ENCODE peak calls at places on chromosome 6, in nine cellular contexts. A is CD8-positive, alpha-beta memory T cell; V is HCT116; Q is right atrium auricular region; H is heart right ventricle; C is osteoblast; S is esophagus squamous epithelium; R is GM23338; Z is cardiac muscle cell. X is an unnamed sample. For H3K4me1 and H3K36me3, the result is how much of the 10 kb centered on the place peaks cover.

GRCh38 chr6:4394786-4395185 is 259.4 kb upstream of the ECI2 start:
- DNase-seq in C (no peak), Q (no peak), V (no peak), Z (no peak), A (no peak), R (no peak), H (no peak), S (no peak), X (no peak)

GRCh38 chr6:157821342-157822033 is 1.6 kb upstream of the SNX9 start:
- DNase-seq in H (no peak), R (no peak), Z (no peak), V (no peak), S (no peak), C (peak), A (no peak), Q (no peak), X (no peak)

GRCh38 chr6:116840091-116840490 is 11.2 kb upstream of the GPRC6A start:
- DNase-seq in A (no peak), S (no peak), H (no peak), C (no peak), V (no peak), Z (no peak), Q (no peak), R (no peak), X (no peak)

GRCh38 chr6:53119772-53120409 is 28.8 kb downstream of the GCM1 start:
- DNase-seq in A (no peak), C (peak), R (peak), S (no peak), Z (no peak), V (peak), H (no peak), Q (no peak), X (no peak)

GRCh38 chr6:47083586-47084047 is 41.5 kb upstream of the ADGRF1 start:
- DNase-seq in A (no peak), R (no peak), H (peak), C (peak), Z (peak), V (no peak), S (no peak), Q (peak), X (no peak)

GRCh38 chr6:33276581-33276863 is 401 bp upstream of the B3GALT4 start:
- DNase-seq in Z (no peak), C (peak), V (no peak), A (no peak), Q (no peak), S (no peak), R (no peak), H (no peak), X (no peak)

GRCh38 chr6:158837684-158838625 is 18.8 kb upstream of the EZR start:
- DNase-seq in A (no peak), S (no peak), Z (no peak), Q (no peak), R (no peak), V (no peak), H (no peak), C (peak), X (no peak)

GRCh38 chr6:22102671-22103070 is 194.2 kb downstream of the PRL start:
- DNase-seq in H (no peak), A (no peak), R (no peak), Q (no peak), V (no peak), C (no peak), Z (no peak), S (no peak), X (no peak)

GRCh38 chr6:37051138-37052026 is 45.9 kb downstream of the FGD2 start:
- DNase-seq in C (peak), H (peak), R (peak), V (peak), S (peak), A (peak), Q (peak), Z (peak), X (peak)

GRCh38 chr6:144408151-144408550 is 123.0 kb downstream of the UTRN start:
- DNase-seq in A (no peak), Q (no peak), S (no peak), R (peak), V (no peak), Z (no peak), C (peak), H (peak), X (no peak)

GRCh38 chr6:146543211-146543939 is at the start of gene RAB32:
- DNase-seq in R (peak), Q (peak), C (peak), A (peak), Z (peak), V (no peak), S (peak), H (peak), X (no peak)

GRCh38 chr6:1445650-1446645 is 56.6 kb downstream of the FOXF2 start:
- DNase-seq in C (no peak), H (no peak), S (no peak), V (no peak), R (no peak), A (no peak), Q (no peak), Z (no peak), X (no peak)

GRCh38 chr6:165571068-165571682 is 91.9 kb downstream of the PDE10A start:
- DNase-seq in Z (peak), S (no peak), H (no peak), C (no peak), R (no peak), Q (no peak), A (no peak), V (no peak), X (no peak)

GRCh38 chr6:2196079-2196679 is 49.2 kb downstream of the GMDS start:
- DNase-seq in S (no peak), V (peak), Q (no peak), R (peak), Z (peak), H (no peak), A (peak), C (peak), X (peak)

GRCh38 chr6:49713346-49713745 is at the start of gene CRISP2:
- DNase-seq in Z (peak), A (no peak), S (no peak), C (no peak), V (no peak), R (peak), H (no peak), Q (no peak), X (no peak)

GRCh38 chr6:140711019-140711613 is 1336.7 kb upstream of the CITED2 start:
- DNase-seq in Z (no peak), S (no peak), Q (no peak), C (no peak), H (no peak), R (no peak), A (no peak), V (no peak), X (no peak)

GRCh38 chr6:107509506-107509905 is 19.6 kb downstream of the SOBP start:
- DNase-seq in Q (no peak), A (no peak), Z (no peak), R (peak), V (no peak), H (no peak), C (peak), S (no peak), X (no peak)

GRCh38 chr6:137013738-137014602 is 30.8 kb downstream of the IL20RA start:
- DNase-seq in C (peak), R (peak), V (peak), Z (peak), A (no peak), Q (no peak), H (no peak), S (no peak), X (no peak)

GRCh38 chr6:102064142-102064541 is 670.6 kb downstream of the GRIK2 start:
- DNase-seq in H (no peak), C (no peak), Z (no peak), V (no peak), R (no peak), S (no peak), Q (no peak), A (no peak), X (no peak)

GRCh38 chr6:16626650-16627049 is 134.6 kb downstream of the ATXN1 start:
- DNase-seq in S (no peak), V (no peak), A (no peak), C (no peak), R (no peak), Q (no peak), H (no peak), Z (no peak), X (no peak)

GRCh38 chr6:122494665-122495272 is 23.2 kb upstream of the SERINC1 start:
- DNase-seq in A (no peak), S (no peak), V (no peak), H (no peak), Z (no peak), C (no peak), Q (no peak), R (no peak), X (no peak)

GRCh38 chr6:52389264-52389625 is 27.3 kb downstream of the PAQR8 start:
- DNase-seq in Z (no peak), V (no peak), C (no peak), H (no peak), R (no peak), Q (no peak), S (no peak), A (no peak), X (no peak)

GRCh38 chr6:47203968-47204611 is 105.6 kb downstream of the TNFRSF21 start:
- DNase-seq in H (no peak), C (no peak), V (no peak), Z (no peak), S (no peak), R (no peak), A (no peak), Q (no peak), X (no peak)

GRCh38 chr6:46648869-46649488 is 3.6 kb downstream of the CYP39A1 start:
- DNase-seq in S (no peak), Z (no peak), C (no peak), A (no peak), R (no peak), Q (no peak), H (no peak), V (peak), X (no peak)

GRCh38 chr6:152378154-152378553 is 259.0 kb downstream of the SYNE1 start:
- DNase-seq in R (no peak), S (no peak), V (no peak), A (no peak), Z (no peak), H (no peak), Q (no peak), C (no peak), X (no peak)

GRCh38 chr6:32092760-32093497 is 16.2 kb downstream of the TNXB start:
- DNase-seq in H (no peak), R (no peak), Q (no peak), A (no peak), Z (no peak), V (no peak), C (peak), S (no peak), X (no peak)

GRCh38 chr6:50850223-50850751 is 31.6 kb downstream of the TFAP2B start:
- DNase-seq in V (no peak), A (no peak), H (no peak), S (no peak), C (no peak), Z (peak), Q (no peak), R (peak), X (no peak)

GRCh38 chr6:131255434-131255833 is 120.2 kb downstream of the AKAP7 start:
- DNase-seq in C (no peak), Q (no peak), Z (no peak), R (no peak), A (no peak), S (no peak), V (no peak), H (no peak), X (peak)

GRCh38 chr6:158648682-158649131 is 1.1 kb upstream of the SYTL3 start:
- DNase-seq in S (no peak), C (peak), Q (peak), V (no peak), Z (peak), H (no peak), A (no peak), R (no peak), X (peak)

GRCh38 chr6:110813813-110814487 is 1.3 kb downstream of the CDK19 start:
- DNase-seq in S (no peak), V (no peak), Q (no peak), A (no peak), H (no peak), R (peak), C (no peak), Z (peak), X (no peak)

GRCh38 chr6:143136647-143137046 is 76.0 kb downstream of the AIG1 start:
- DNase-seq in S (no peak), Z (no peak), R (peak), A (no peak), C (no peak), V (no peak), Q (no peak), H (no peak), X (no peak)

GRCh38 chr6:29568021-29568420 is 8.5 kb upstream of the UBD start:
- DNase-seq in H (no peak), A (no peak), R (no peak), V (no peak), C (no peak), Z (no peak), Q (no peak), S (no peak), X (no peak)

GRCh38 chr6:109795994-109796555 is 105.0 kb downstream of the FIG4 start:
- DNase-seq in Z (no peak), C (no peak), A (no peak), V (no peak), R (no peak), Q (no peak), S (no peak), H (no peak), X (no peak)

GRCh38 chr6:113596907-113597583 is 260.1 kb upstream of the MARCKS start:
- DNase-seq in V (no peak), Q (no peak), C (peak), Z (peak), A (no peak), H (no peak), S (no peak), R (no peak), X (no peak)

DNA sequence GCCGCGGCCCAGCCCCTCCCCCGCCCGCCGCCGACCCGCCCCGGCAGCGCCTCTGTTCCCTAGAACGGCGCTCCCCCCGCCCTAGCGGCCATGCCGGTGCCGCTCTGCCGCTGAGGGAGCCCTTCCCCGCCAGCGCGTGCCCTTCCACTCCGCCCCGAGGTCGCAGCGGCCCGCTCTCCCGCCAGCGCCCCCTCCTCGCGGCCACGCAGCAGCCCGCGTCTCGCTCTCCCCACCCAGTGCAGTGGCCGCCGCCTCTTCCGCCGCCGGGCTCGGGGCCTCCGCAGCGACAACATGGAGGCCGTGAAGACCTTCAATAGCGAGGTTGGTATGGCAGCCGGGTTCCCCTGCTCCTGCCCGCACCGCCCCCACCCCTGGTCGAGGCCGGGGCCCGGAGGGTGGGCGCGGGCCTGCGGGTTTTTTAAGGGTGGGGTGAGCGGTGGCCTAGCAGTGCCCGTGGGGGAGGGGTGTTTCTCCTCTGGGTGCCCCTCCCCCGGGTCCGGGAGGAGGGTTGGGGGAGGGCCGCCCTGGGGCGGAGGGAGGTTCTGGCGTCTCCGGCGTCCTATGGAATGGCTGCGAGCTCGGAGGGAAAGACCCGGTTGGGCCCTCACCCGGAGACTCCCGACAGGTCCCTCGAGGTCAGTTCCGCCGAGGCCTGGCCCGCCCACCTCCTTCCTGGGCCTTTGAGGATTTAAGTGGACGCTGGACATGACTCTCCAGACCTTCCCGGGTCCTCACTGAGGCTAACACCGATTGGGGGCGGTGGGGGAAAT is 579 bp downstream of the SCAF8 start:
- DNase-seq in S (peak), Z (peak), A (peak), V (peak), C (peak), R (peak), Q (peak), H (peak), X (peak)
- H3K4me1 ChIP-seq in S (half or more), Z (under half), A (under half), V (under half), C (under half), R (under half), Q (half or more), H (under half), X (under half)

DNA sequence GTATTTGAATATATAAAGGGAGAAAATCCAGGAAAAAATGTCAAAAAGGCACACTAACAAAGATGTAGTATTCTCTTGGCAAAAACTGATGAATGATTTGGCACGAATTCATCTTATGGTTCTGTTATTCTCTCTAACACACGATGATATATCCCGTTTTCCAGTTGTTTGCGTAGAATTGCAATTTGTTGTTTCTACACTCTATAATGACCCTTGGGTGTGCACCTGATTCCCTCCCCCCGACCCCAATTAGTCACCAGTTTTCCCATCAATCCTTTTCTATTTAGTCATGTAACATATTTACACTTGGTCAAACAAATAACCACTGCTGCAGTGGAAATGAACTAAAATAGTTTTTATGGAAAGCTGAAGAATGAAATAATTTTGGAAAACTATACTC is 1.5 kb upstream of the ARID1B start:
- DNase-seq in H (no peak), V (no peak), S (no peak), Q (no peak), A (no peak), Z (no peak), R (no peak), C (no peak), X (no peak)
- H3K27ac ChIP-seq in H (peak), V (no peak), S (peak), Q (peak), A (no peak), Z (peak), R (no peak), C (no peak), X (peak)

GRCh38 chr6:134990262-134990661 is 40.4 kb upstream of the ALDH8A1 start:
- DNase-seq in V (no peak), A (no peak), R (no peak), S (no peak), C (no peak), Z (no peak), H (no peak), Q (no peak), X (no peak)
- H3K36me3 ChIP-seq in V (under half), A (under half), R (under half), S (under half), C (under half), Z (under half), H (under half), Q (under half), X (half or more)

DNA sequence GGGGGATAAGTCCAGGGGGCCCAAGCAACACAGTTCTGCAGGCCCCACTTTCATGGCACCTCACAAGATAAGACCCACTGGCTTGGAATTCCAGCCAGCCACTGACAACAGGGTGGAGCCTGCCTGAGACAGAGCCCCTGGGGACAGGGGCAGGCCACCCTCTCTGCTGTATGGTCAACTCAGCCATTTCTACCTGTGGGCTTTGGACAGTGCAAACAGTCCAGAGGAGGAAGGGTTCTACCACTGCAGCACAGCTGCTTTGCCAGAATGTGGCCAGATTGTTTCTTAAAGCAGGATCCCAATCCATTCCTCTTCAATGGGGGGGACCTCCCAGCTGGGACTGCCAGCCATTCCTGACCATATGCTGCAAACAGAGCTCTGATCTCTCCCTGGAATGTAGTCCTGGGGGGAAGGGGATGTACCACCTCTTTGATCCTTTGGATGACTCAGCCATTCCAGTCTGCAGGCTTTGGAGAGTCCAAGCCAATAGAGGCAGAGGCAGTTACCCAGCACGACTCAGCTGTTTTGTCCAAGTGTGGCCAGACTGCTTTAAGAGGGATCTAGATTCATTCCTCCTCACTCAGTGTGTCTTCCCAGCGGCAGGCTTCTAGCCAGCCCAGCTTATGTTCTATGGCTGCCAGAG is 842.2 kb downstream of the EPHA7 start:
- DNase-seq in R (peak), H (no peak), S (no peak), A (no peak), V (no peak), Q (no peak), Z (no peak), C (no peak), X (no peak)
- H3K4me1 ChIP-seq in R (under half), H (under half), S (under half), A (under half), V (under half), Q (under half), Z (under half), C (under half), X (under half)

GRCh38 chr6:6721606-6722005 is 133.1 kb downstream of the LY86 start:
- DNase-seq in Q (no peak), S (no peak), A (no peak), V (no peak), Z (no peak), C (no peak), R (no peak), H (no peak), X (no peak)

GRCh38 chr6:6724319-6725119 is 136.0 kb downstream of the LY86 start:
- DNase-seq in H (peak), A (peak), C (peak), Q (peak), Z (peak), S (no peak), R (peak), V (peak), X (peak)

GRCh38 chr6:6722195-6722594 is 133.7 kb downstream of the LY86 start:
- DNase-seq in H (no peak), Z (no peak), V (no peak), S (no peak), C (no peak), R (no peak), Q (no peak), A (no peak), X (no peak)

GRCh38 chr6:6723792-6724318 is 135.3 kb downstream of the LY86 start:
- DNase-seq in C (no peak), R (no peak), S (no peak), Z (no peak), Q (no peak), A (no peak), V (no peak), H (no peak), X (no peak)

DNA sequence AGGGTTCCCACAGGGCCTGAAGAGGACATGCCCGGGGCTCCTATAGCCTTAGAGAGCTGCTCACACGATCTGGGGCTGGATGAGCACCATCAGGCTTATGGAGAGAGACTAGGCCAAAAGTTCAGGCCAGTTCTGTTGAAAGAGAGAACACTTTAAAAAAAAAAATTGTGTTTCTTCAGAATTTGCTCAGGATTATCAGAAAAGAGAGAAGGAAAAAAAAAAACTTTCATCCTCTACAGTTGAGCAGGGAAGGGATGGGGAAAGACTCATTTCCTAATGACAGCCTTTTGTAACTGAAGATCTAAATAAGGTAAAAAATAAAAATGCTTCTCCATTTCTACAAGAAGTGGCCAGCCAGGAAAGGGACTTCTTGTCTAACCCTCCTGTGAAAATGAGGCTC is 134.8 kb downstream of the LY86 start:
- DNase-seq in A (no peak), C (no peak), R (no peak), Q (no peak), Z (no peak), V (no peak), H (no peak), S (no peak), X (no peak)
- H3K27ac ChIP-seq in A (no peak), C (peak), R (no peak), Q (peak), Z (no peak), V (no peak), H (peak), S (peak), X (no peak)

GRCh38 chr6:89657445-89658158 is 19.1 kb upstream of the LYRM2 start:
- DNase-seq in Z (no peak), C (no peak), H (no peak), V (no peak), A (no peak), R (no peak), S (no peak), Q (no peak), X (no peak)
- H3K36me3 ChIP-seq in Z (half or more), C (half or more), H (half or more), V (half or more), A (under half), R (half or more), S (under half), Q (half or more), X (half or more)

GRCh38 chr6:105628156-105628860 is 225.4 kb upstream of the PREP start:
- DNase-seq in V (no peak), Q (no peak), Z (no peak), S (no peak), C (no peak), H (no peak), A (no peak), R (no peak), X (no peak)
- H3K4me1 ChIP-seq in V (under half), Q (under half), Z (under half), S (under half), C (under half), H (under half), A (under half), R (under half), X (under half)